ENCODE peak calls at places on chromosomes 5 and 9, in five cellular contexts. G is suprapubic skin, O is cardiac muscle cell, K is Peyer's patch, B is dorsolateral prefrontal cortex. V is an unnamed sample.

GRCh38 chr5:71932649-71933338 is 174.5 kb upstream of the MAP1B start:
- DNase-seq in G (no peak), B (peak; percentile 63), K (peak; percentile 81), O (peak; percentile 94), V (no peak)

GRCh38 chr9:96453625-96454024 is 3.7 kb downstream of the HABP4 start:
- DNase-seq in O (peak; percentile 64), G (no peak), B (peak; percentile 67), K (no peak), V (no peak)

GRCh38 chr5:151892393-151892792 is 32.3 kb downstream of the GLRA1 start:
- DNase-seq in O (no peak), G (no peak), B (no peak), K (no peak), V (no peak)

GRCh38 chr9:34451135-34451534 is 7.2 kb downstream of the FAM219A start:
- DNase-seq in O (no peak), B (no peak), K (no peak), G (no peak), V (no peak)

GRCh38 chr9:70947086-70947485 is 174.3 kb downstream of the TRPM3 start:
- DNase-seq in K (no peak), B (no peak), G (no peak), O (no peak), V (no peak)

GRCh38 chr5:123091258-123091987 is 2.4 kb downstream of the PRDM6 start:
- DNase-seq in G (no peak), O (no peak), B (no peak), K (no peak), V (no peak)

GRCh38 chr5:114305402-114306207 is 56.3 kb upstream of the KCNN2 start:
- DNase-seq in B (no peak), K (no peak), G (no peak), O (peak; percentile 34), V (no peak)

GRCh38 chr9:129549139-129549538 is 71.8 kb downstream of the C9orf50 start:
- DNase-seq in K (no peak), O (no peak), B (no peak), G (peak; percentile 60), V (no peak)

GRCh38 chr5:149471406-149472183 is 79.6 kb downstream of the CSNK1A1 start:
- DNase-seq in K (peak; percentile 88), B (no peak), G (peak; percentile 63), O (peak; percentile 57), V (no peak)

GRCh38 chr5:64690104-64690416 is 243 bp upstream of the SHISAL2B start:
- DNase-seq in B (no peak), G (no peak), K (no peak), O (no peak), V (no peak)

GRCh38 chr9:21682981-21683380 is 119.5 kb upstream of the MTAP start:
- DNase-seq in G (no peak), B (no peak), K (no peak), O (peak; percentile 41), V (no peak)

GRCh38 chr9:125360621-125361020 is 99.0 kb downstream of the GAPVD1 start:
- DNase-seq in O (no peak), G (no peak), B (no peak), K (no peak), V (no peak)

GRCh38 chr5:10488144-10488543 is 46.5 kb downstream of the ROPN1L start:
- DNase-seq in G (no peak), O (no peak), B (no peak), K (no peak), V (no peak)

GRCh38 chr5:82164109-82164956 is 113.8 kb downstream of the RPS23 start:
- DNase-seq in B (no peak), K (no peak), G (no peak), O (peak; percentile 63), V (no peak)

GRCh38 chr9:30078195-30078594 is 2306.2 kb upstream of the ACO1 start:
- DNase-seq in O (no peak), G (no peak), B (no peak), K (no peak), V (no peak)

GRCh38 chr5:96716007-96716406 is 53.8 kb downstream of the CAST start:
- DNase-seq in O (no peak), G (no peak), K (no peak), B (no peak), V (no peak)

GRCh38 chr9:113131689-113132151 is 19.1 kb upstream of the SLC31A2 start:
- DNase-seq in K (no peak), B (no peak), G (no peak), O (peak; percentile 47), V (no peak)

GRCh38 chr5:133467712-133468463 is 144.5 kb downstream of the FSTL4 start:
- DNase-seq in G (no peak), K (peak; percentile 41), B (no peak), O (no peak), V (no peak)

GRCh38 chr5:65816729-65817128 is 94.7 kb downstream of the NLN start:
- DNase-seq in G (no peak), B (no peak), O (no peak), K (no peak), V (no peak)

GRCh38 chr5:9335269-9335668 is 210.6 kb downstream of the SEMA5A start:
- DNase-seq in O (no peak), B (no peak), G (no peak), K (no peak), V (no peak)

GRCh38 chr5:142206801-142207200 is 98.2 kb downstream of the NDFIP1 start:
- DNase-seq in G (no peak), B (no peak), K (no peak), O (no peak), V (no peak)
- TF ChIP-seq CTCF in G (no peak), B (no peak), K (peak; percentile 6), O (no peak), V (no peak)

GRCh38 chr9:132768932-132769894 is 98.9 kb downstream of the GTF3C4 start:
- DNase-seq in K (peak; percentile 80), G (peak; percentile 84), O (peak; percentile 82), B (peak; percentile 12), V (peak; percentile 50)
- TF ChIP-seq CTCF in K (peak; percentile 41), G (no peak), O (peak; percentile 47), B (no peak), V (no peak)

DNA sequence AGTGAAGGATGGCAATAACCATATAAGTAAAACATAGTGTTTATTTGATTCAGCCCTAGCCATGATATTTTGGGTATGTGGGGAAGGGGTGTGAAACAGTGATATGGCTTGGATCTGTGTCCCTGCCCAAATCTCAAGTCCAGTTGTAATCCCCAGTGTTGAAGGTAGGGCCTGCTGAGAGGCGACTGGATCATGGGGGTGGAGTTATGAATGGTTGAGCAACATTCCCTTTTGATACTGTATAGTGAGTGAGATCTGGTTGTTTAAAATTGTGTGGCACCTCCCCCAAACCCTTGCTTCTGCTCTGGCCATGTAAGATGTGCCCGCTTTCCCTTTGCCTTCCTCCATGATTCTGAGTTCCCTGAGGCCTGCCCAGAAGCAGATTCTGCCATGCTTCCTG is 1804.6 kb downstream of the MAT2B start:
- DNase-seq in G (no peak), K (no peak), B (no peak), O (no peak), V (no peak)
- TF ChIP-seq CTCF in G (no peak), K (no peak), B (no peak), O (no peak), V (no peak)

GRCh38 chr5:134551891-134552290 is 26.4 kb downstream of the JADE2 start:
- DNase-seq in G (no peak), O (no peak), B (no peak), K (no peak), V (no peak)

GRCh38 chr5:134550271-134551214 is 25.1 kb downstream of the JADE2 start:
- DNase-seq in K (peak; percentile 68), B (no peak), G (no peak), O (no peak), V (no peak)

GRCh38 chr5:134547999-134548626 is 22.6 kb downstream of the JADE2 start:
- DNase-seq in G (no peak), O (no peak), K (no peak), B (no peak), V (no peak)

GRCh38 chr5:134547579-134547978 is 22.1 kb downstream of the JADE2 start:
- DNase-seq in K (no peak), G (no peak), B (peak; percentile 58), O (peak; percentile 88), V (no peak)

DNA sequence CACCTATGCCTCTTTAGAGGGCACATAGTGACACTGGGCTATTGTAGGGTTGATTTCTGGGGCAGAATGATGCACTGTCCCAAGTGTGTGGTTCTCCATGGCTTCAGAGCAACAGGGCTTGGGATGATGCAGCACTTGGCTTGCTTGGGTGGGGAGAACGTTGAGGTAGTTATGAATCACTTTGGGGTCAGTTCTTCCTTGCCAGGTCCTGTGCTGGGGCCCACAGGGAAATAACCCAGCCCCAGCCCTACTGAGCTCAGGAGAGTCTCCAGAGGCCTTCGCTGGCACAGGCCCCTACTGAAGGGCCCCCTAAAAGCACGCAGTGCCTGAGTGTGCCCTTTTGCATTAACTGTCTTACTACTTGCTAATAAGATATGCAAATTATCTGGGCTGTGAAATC is 24.2 kb downstream of the JADE2 start:
- DNase-seq in B (no peak), G (no peak), K (no peak), O (peak; percentile 39), V (peak; percentile 35)
- TF ChIP-seq CTCF in B (no peak), G (no peak), K (no peak), O (no peak), V (no peak)